ENCODE peak calls at places on chromosomes 1 and 21, in five cellular contexts. B is lower lobe of right lung, N is stomach, L is GM20000, V is mammary epithelial cell. D is an unnamed sample.

GRCh38 chr1:222182641-222183040 is 365.3 kb downstream of the HHIPL2 start:
- DNase-seq in B (no peak), N (no peak), L (no peak), V (peak; percentile 75), D (no peak)

GRCh38 chr1:161198206-161198876 is 513 bp downstream of the ADAMTS4 start:
- DNase-seq in B (no peak), N (no peak), L (no peak), V (no peak), D (no peak)

GRCh38 chr1:229457436-229457835 is 23.5 kb upstream of the ACTA1 start:
- DNase-seq in B (no peak), N (no peak), L (no peak), V (no peak), D (no peak)

GRCh38 chr1:152497273-152497672 is 13.3 kb upstream of the LCE5A start:
- DNase-seq in B (no peak), N (no peak), L (no peak), V (no peak), D (no peak)

GRCh38 chr1:10794724-10795304 is 1.6 kb downstream of the CASZ1 start:
- DNase-seq in B (no peak), N (no peak), L (peak; percentile 61), V (peak; percentile 30), D (no peak)

GRCh38 chr1:11845641-11846335 is 1.8 kb downstream of the NPPA start:
- DNase-seq in B (no peak), N (no peak), L (peak; percentile 29), V (peak; percentile 19), D (no peak)

GRCh38 chr21:35976929-35977328 is 83.4 kb downstream of the SETD4 start:
- DNase-seq in B (no peak), N (no peak), L (no peak), V (no peak), D (no peak)

GRCh38 chr1:47710075-47711071 is 272.5 kb downstream of the FOXD2 start:
- DNase-seq in B (peak; percentile 80), N (peak; percentile 83), L (peak; percentile 95), V (peak; percentile 41), D (peak; percentile 91)

GRCh38 chr1:244614113-244614836 is 38.7 kb upstream of the DESI2 start:
- DNase-seq in B (peak; percentile 72), N (peak; percentile 75), L (no peak), V (no peak), D (no peak)

GRCh38 chr21:37970548-37970947 is 54.3 kb upstream of the KCNJ6 start:
- DNase-seq in B (no peak), N (no peak), L (no peak), V (no peak), D (no peak)

GRCh38 chr1:107726860-107727259 is 238.1 kb downstream of the VAV3 start:
- DNase-seq in B (no peak), N (no peak), L (no peak), V (no peak), D (no peak)

GRCh38 chr1:41612953-41613352 is 128.5 kb upstream of the EDN2 start:
- DNase-seq in B (no peak), N (no peak), L (no peak), V (no peak), D (no peak)

GRCh38 chr21:36079010-36079649 is 9.3 kb downstream of the CBR1 start:
- DNase-seq in B (peak; percentile 63), N (peak; percentile 53), L (peak; percentile 42), V (no peak), D (peak; percentile 32)

GRCh38 chr1:83698644-83699043 is 300.3 kb downstream of the TTLL7 start:
- DNase-seq in B (no peak), N (no peak), L (no peak), V (no peak), D (no peak)

GRCh38 chr21:35323947-35324346 is 274.8 kb upstream of the RUNX1 start:
- DNase-seq in B (no peak), N (no peak), L (no peak), V (no peak), D (no peak)

GRCh38 chr1:223052931-223053330 is 90.1 kb downstream of the TLR5 start:
- DNase-seq in B (no peak), N (no peak), L (no peak), V (peak; percentile 12), D (no peak)

GRCh38 chr1:93810316-93810715 is 68.7 kb downstream of the DNTTIP2 start:
- DNase-seq in B (no peak), N (no peak), L (no peak), V (no peak), D (no peak)

GRCh38 chr1:116377564-116378529 is 4.8 kb downstream of the ATP1A1 start:
- DNase-seq in B (peak; percentile 56), N (no peak), L (peak; percentile 77), V (peak; percentile 92), D (peak; percentile 69)

DNA sequence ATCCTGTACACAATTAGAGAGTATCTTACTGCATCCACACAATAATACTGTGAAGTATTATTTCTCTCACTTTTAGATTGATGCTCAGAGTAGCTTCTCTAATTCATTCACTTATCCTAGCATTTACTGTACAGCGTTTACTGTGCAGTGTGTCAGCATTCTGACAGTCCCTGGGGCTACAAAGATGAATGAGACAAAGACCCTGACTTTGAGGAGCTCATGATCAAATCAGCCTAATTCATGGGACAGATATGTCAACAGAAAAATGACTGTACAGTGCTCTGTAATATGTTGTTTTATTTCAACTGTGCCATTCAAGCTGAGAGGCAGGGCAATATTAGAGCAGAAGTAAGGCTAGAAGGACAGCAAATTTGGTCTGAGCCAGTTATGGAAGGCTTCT is 152.5 kb downstream of the ZNF648 start:
- DNase-seq in B (no peak), N (no peak), L (no peak), V (no peak), D (no peak)
- TF ChIP-seq CTCF in B (no peak), N (no peak), L (no peak), V (no peak), D (no peak)

GRCh38 chr1:63189677-63190076 is 132.7 kb upstream of the FOXD3 start:
- DNase-seq in B (no peak), N (no peak), L (no peak), V (no peak), D (no peak)
- TF ChIP-seq CTCF in B (no peak), N (no peak), L (no peak), V (peak; percentile 21), D (no peak)

DNA sequence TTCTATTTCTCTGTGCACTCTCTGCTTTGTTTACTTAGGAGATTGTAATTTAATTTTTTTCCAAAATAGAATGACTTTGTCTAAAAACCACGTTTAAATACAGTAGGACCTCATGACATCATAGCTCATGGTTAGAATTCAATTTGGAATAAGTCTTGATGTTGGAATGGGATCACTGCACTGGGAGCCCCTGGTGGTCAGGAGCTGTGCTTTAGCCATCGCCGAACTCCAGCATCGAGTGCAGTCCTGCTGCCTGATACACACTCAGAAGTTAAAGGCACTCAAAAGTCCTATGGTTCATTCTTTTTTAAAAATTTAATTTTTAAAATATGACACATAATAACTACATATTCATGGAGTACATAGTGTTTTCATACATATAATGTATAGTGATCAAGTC is 75.1 kb downstream of the TEX35 start:
- DNase-seq in B (no peak), N (no peak), L (no peak), V (no peak), D (no peak)
- TF ChIP-seq CTCF in B (no peak), N (no peak), L (no peak), V (no peak), D (no peak)

DNA sequence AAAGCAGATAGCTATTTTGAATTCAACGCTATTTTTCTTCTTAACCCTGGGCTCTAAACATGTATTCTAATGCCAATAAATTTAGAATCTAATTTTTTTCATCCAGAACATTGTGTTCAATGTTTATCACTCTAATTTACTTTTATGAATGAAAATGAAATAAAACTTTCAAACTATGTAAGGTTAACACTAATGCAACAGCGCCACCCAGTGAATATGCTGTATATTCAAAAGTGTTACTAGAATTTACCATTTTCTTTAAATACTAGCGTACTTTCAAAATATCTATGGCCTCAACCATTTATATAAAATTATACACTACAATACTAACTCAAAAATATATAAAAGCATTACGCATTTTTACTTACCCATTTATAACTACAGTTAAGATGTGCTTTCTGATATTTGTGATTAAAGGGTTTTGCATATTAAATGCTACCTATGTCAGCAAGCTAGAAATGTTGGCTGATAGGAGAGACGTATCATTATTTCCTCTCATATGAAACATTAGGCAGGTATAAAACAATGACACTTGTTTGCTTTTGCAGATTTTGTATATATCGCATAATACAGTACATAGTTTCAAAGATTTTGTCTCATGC is 5.9 kb upstream of the NUF2 start:
- DNase-seq in B (no peak), N (peak; percentile 27), L (peak; percentile 5), V (peak; percentile 10), D (no peak)
- TF ChIP-seq CTCF in B (peak; percentile 64), N (peak; percentile 73), L (peak; percentile 56), V (peak; percentile 63), D (peak; percentile 51)

DNA sequence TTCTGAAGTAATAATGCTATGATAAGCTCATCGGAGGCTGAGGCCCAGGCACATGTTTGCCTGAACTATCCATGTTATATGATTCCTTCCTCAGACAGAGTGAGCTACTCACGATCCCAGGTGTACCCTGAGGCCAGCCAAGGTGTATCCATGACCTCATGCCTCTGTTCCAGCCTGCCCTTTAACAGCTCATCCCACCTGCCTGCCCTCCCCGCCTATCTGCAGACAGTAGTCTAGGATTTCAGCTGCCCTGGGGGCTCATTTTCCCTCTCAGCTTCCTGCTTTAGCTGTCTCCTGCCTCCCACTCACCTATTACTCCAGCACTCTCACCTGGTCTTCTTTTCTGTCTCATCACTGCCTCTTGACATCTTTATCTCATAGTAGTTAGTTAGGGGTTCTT is 1.9 kb upstream of the IL24 start:
- DNase-seq in B (no peak), N (no peak), L (no peak), V (peak; percentile 97), D (no peak)
- TF ChIP-seq CTCF in B (no peak), N (no peak), L (no peak), V (no peak), D (no peak)

DNA sequence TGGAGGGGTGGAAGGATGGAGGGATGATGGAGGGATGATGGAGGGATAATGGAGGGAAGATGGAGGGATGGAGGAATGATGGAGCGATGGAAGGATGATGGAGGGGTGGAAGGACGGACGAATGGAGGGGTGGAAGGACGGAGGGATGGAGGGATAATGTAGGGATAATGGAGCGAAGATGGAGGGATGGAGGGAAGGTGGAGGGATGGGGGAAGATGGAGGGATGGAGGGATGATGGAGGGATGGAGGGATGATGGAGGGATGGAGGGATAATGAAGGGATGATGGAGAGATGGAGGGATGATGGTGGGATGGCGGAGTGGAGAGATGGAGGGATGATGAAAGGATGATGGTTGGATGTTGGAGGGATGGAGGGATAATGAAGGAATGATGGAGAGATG is 61.3 kb downstream of the KCNAB2 start:
- DNase-seq in B (no peak), N (no peak), L (no peak), V (no peak), D (no peak)
- TF ChIP-seq CTCF in B (no peak), N (no peak), L (no peak), V (no peak), D (no peak)